ENCODE peak calls at places on chromosomes 2 and 18, in five cellular contexts. R is DMS53, Z is lower leg skin, A is dermis blood vessel endothelial cell, V is NCI-H510A. I is an unnamed sample.

GRCh38 chr2:12923907-12924610 is 207.3 kb downstream of the TRIB2 start:
- DNase-seq in R (no peak), Z (no peak), A (peak; percentile 52), V (no peak), I (no peak)

GRCh38 chr2:71460595-71461303 is 7.4 kb downstream of the DYSF start:
- DNase-seq in R (peak; percentile 36), Z (no peak), A (peak; percentile 89), V (no peak), I (no peak)

GRCh38 chr2:40204268-40204667 is 247.6 kb downstream of the SLC8A1 start:
- DNase-seq in R (no peak), Z (no peak), A (no peak), V (no peak), I (no peak)

GRCh38 chr2:183950673-183951072 is 647.7 kb upstream of the ZNF804A start:
- DNase-seq in R (no peak), Z (no peak), A (no peak), V (no peak), I (no peak)

GRCh38 chr18:58362027-58362575 is 266.8 kb downstream of the ALPK2 start:
- DNase-seq in R (peak; percentile 75), Z (no peak), A (peak; percentile 96), V (no peak), I (no peak)

GRCh38 chr2:50782543-50782942 is 249.4 kb downstream of the NRXN1 start:
- DNase-seq in R (peak; percentile 21), Z (no peak), A (no peak), V (no peak), I (no peak)

GRCh38 chr2:196696423-196697073 is 57.0 kb downstream of the CCDC150 start:
- DNase-seq in R (peak; percentile 66), Z (peak; percentile 20), A (peak; percentile 47), V (no peak), I (no peak)

GRCh38 chr18:71707985-71708500 is 836.1 kb downstream of the CBLN2 start:
- DNase-seq in R (no peak), Z (no peak), A (no peak), V (no peak), I (no peak)

GRCh38 chr2:233063269-233063975 is 3.3 kb downstream of the INPP5D start:
- DNase-seq in R (no peak), Z (no peak), A (no peak), V (no peak), I (peak; percentile 59)

GRCh38 chr2:154240921-154241379 is 369.2 kb downstream of the GALNT13 start:
- DNase-seq in R (no peak), Z (no peak), A (no peak), V (no peak), I (no peak)

GRCh38 chr2:215137741-215138340 is 585 bp downstream of the ABCA12 start:
- DNase-seq in R (peak; percentile 29), Z (no peak), A (no peak), V (no peak), I (no peak)